ENCODE peak calls at places on chromosomes 11 and 22, in ten cellular contexts. One of them, this sample, is unnamed.

GRCh38 chr22:36065462-36065774 is 36.8 kb upstream of the RBFOX2 start:
- DNase-seq in WERI-Rb-1: no peak
- DNase-seq in H1: no peak
- DNase-seq in PC-3: no peak
- DNase-seq in breast epithelium: no peak
- DNase-seq in heart right ventricle: no peak
- DNase-seq in cardiac fibroblast: no peak
- DNase-seq in pancreas: no peak
- DNase-seq in mammary epithelial cell: no peak
- DNase-seq in psoas muscle: peak
- DNase-seq in this sample: no peak

GRCh38 chr11:27718346-27718852 is 18.1 kb upstream of the BDNF start:
- DNase-seq in pancreas: no peak
- DNase-seq in heart right ventricle: no peak
- DNase-seq in H1: peak
- DNase-seq in PC-3: peak
- DNase-seq in WERI-Rb-1: peak
- DNase-seq in mammary epithelial cell: peak
- DNase-seq in psoas muscle: no peak
- DNase-seq in cardiac fibroblast: peak
- DNase-seq in breast epithelium: no peak
- DNase-seq in this sample: no peak

GRCh38 chr22:32354360-32355351 is 3.0 kb upstream of the RFPL3 start:
- DNase-seq in mammary epithelial cell: peak
- DNase-seq in cardiac fibroblast: peak
- DNase-seq in PC-3: peak
- DNase-seq in psoas muscle: no peak
- DNase-seq in heart right ventricle: no peak
- DNase-seq in breast epithelium: no peak
- DNase-seq in WERI-Rb-1: no peak
- DNase-seq in H1: no peak
- DNase-seq in pancreas: peak
- DNase-seq in this sample: no peak

GRCh38 chr11:75811485-75811884 is 3.5 kb upstream of the UVRAG start:
- DNase-seq in H1: no peak
- DNase-seq in psoas muscle: no peak
- DNase-seq in mammary epithelial cell: no peak
- DNase-seq in PC-3: no peak
- DNase-seq in cardiac fibroblast: no peak
- DNase-seq in pancreas: no peak
- DNase-seq in breast epithelium: no peak
- DNase-seq in heart right ventricle: no peak
- DNase-seq in WERI-Rb-1: no peak
- DNase-seq in this sample: no peak

GRCh38 chr11:72807021-72807693 is 7.1 kb upstream of the ATG16L2 start:
- DNase-seq in PC-3: peak
- DNase-seq in mammary epithelial cell: no peak
- DNase-seq in heart right ventricle: no peak
- DNase-seq in breast epithelium: no peak
- DNase-seq in cardiac fibroblast: peak
- DNase-seq in pancreas: no peak
- DNase-seq in WERI-Rb-1: no peak
- DNase-seq in H1: no peak
- DNase-seq in psoas muscle: no peak
- DNase-seq in this sample: no peak

GRCh38 chr22:38927033-38927789 is 30.2 kb upstream of the APOBEC3A start:
- DNase-seq in heart right ventricle: peak
- DNase-seq in WERI-Rb-1: peak
- DNase-seq in psoas muscle: peak
- DNase-seq in H1: peak
- DNase-seq in breast epithelium: peak
- DNase-seq in PC-3: no peak
- DNase-seq in pancreas: peak
- DNase-seq in cardiac fibroblast: peak
- DNase-seq in mammary epithelial cell: no peak
- DNase-seq in this sample: no peak

GRCh38 chr22:50002791-50003190 is 9.8 kb downstream of the IL17REL start:
- DNase-seq in H1: no peak
- DNase-seq in mammary epithelial cell: no peak
- DNase-seq in PC-3: no peak
- DNase-seq in heart right ventricle: no peak
- DNase-seq in pancreas: no peak
- DNase-seq in breast epithelium: no peak
- DNase-seq in cardiac fibroblast: no peak
- DNase-seq in WERI-Rb-1: no peak
- DNase-seq in psoas muscle: no peak
- DNase-seq in this sample: no peak

GRCh38 chr11:47326198-47326597 is 26.3 kb downstream of the MYBPC3 start:
- DNase-seq in pancreas: peak
- DNase-seq in H1: no peak
- DNase-seq in cardiac fibroblast: no peak
- DNase-seq in heart right ventricle: no peak
- DNase-seq in mammary epithelial cell: no peak
- DNase-seq in psoas muscle: no peak
- DNase-seq in WERI-Rb-1: no peak
- DNase-seq in PC-3: no peak
- DNase-seq in breast epithelium: no peak
- DNase-seq in this sample: no peak

GRCh38 chr11:1161410-1162152 is 3.8 kb downstream of the MUC5AC start:
- DNase-seq in mammary epithelial cell: no peak
- DNase-seq in breast epithelium: peak
- DNase-seq in PC-3: no peak
- DNase-seq in heart right ventricle: no peak
- DNase-seq in H1: no peak
- DNase-seq in pancreas: peak
- DNase-seq in cardiac fibroblast: no peak
- DNase-seq in WERI-Rb-1: no peak
- DNase-seq in psoas muscle: peak
- DNase-seq in this sample: no peak

GRCh38 chr11:31089117-31089516 is 280.4 kb downstream of the DCDC1 start:
- DNase-seq in cardiac fibroblast: no peak
- DNase-seq in WERI-Rb-1: no peak
- DNase-seq in psoas muscle: no peak
- DNase-seq in pancreas: no peak
- DNase-seq in heart right ventricle: no peak
- DNase-seq in mammary epithelial cell: no peak
- DNase-seq in H1: no peak
- DNase-seq in breast epithelium: no peak
- DNase-seq in PC-3: no peak
- DNase-seq in this sample: no peak

GRCh38 chr11:119340335-119341221 is at the start of gene C1QTNF5:
- DNase-seq in cardiac fibroblast: peak
- DNase-seq in WERI-Rb-1: no peak
- DNase-seq in mammary epithelial cell: no peak
- DNase-seq in pancreas: peak
- DNase-seq in H1: peak
- DNase-seq in heart right ventricle: peak
- DNase-seq in psoas muscle: peak
- DNase-seq in breast epithelium: peak
- DNase-seq in PC-3: no peak
- DNase-seq in this sample: no peak

GRCh38 chr11:92380882-92381281 is 156.3 kb downstream of the FAT3 start:
- DNase-seq in pancreas: no peak
- DNase-seq in heart right ventricle: no peak
- DNase-seq in H1: no peak
- DNase-seq in cardiac fibroblast: peak
- DNase-seq in psoas muscle: no peak
- DNase-seq in mammary epithelial cell: peak
- DNase-seq in PC-3: peak
- DNase-seq in breast epithelium: no peak
- DNase-seq in WERI-Rb-1: no peak
- DNase-seq in this sample: no peak

GRCh38 chr22:46028069-46028991 is 51.4 kb upstream of the WNT7B start:
- DNase-seq in breast epithelium: no peak
- DNase-seq in cardiac fibroblast: no peak
- DNase-seq in PC-3: no peak
- DNase-seq in heart right ventricle: no peak
- DNase-seq in pancreas: peak
- DNase-seq in mammary epithelial cell: no peak
- DNase-seq in psoas muscle: no peak
- DNase-seq in WERI-Rb-1: no peak
- DNase-seq in H1: no peak
- DNase-seq in this sample: no peak

GRCh38 chr11:30758946-30759501 is 172.9 kb upstream of the MPPED2 start:
- DNase-seq in PC-3: no peak
- DNase-seq in heart right ventricle: no peak
- DNase-seq in WERI-Rb-1: no peak
- DNase-seq in cardiac fibroblast: no peak
- DNase-seq in mammary epithelial cell: no peak
- DNase-seq in psoas muscle: no peak
- DNase-seq in breast epithelium: no peak
- DNase-seq in pancreas: no peak
- DNase-seq in H1: no peak
- DNase-seq in this sample: no peak

GRCh38 chr11:31641477-31642062 is 132.0 kb downstream of the ELP4 start:
- DNase-seq in H1: peak
- DNase-seq in heart right ventricle: peak
- DNase-seq in breast epithelium: no peak
- DNase-seq in WERI-Rb-1: peak
- DNase-seq in cardiac fibroblast: peak
- DNase-seq in PC-3: peak
- DNase-seq in mammary epithelial cell: no peak
- DNase-seq in pancreas: no peak
- DNase-seq in psoas muscle: no peak
- DNase-seq in this sample: no peak

GRCh38 chr22:45597460-45598192 is 74.0 kb upstream of the ATXN10 start:
- DNase-seq in breast epithelium: no peak
- DNase-seq in cardiac fibroblast: no peak
- DNase-seq in WERI-Rb-1: no peak
- DNase-seq in H1: no peak
- DNase-seq in mammary epithelial cell: no peak
- DNase-seq in PC-3: peak
- DNase-seq in pancreas: peak
- DNase-seq in psoas muscle: peak
- DNase-seq in heart right ventricle: no peak
- DNase-seq in this sample: no peak

GRCh38 chr22:49541451-49542230 is 286.0 kb downstream of the BRD1 start:
- DNase-seq in mammary epithelial cell: no peak
- DNase-seq in cardiac fibroblast: no peak
- DNase-seq in PC-3: no peak
- DNase-seq in H1: no peak
- DNase-seq in heart right ventricle: no peak
- DNase-seq in breast epithelium: no peak
- DNase-seq in psoas muscle: no peak
- DNase-seq in WERI-Rb-1: no peak
- DNase-seq in pancreas: peak
- DNase-seq in this sample: no peak

GRCh38 chr11:73929388-73929787 is 21.4 kb upstream of the DNAJB13 start:
- DNase-seq in H1: no peak
- DNase-seq in pancreas: no peak
- DNase-seq in cardiac fibroblast: no peak
- DNase-seq in psoas muscle: no peak
- DNase-seq in breast epithelium: no peak
- DNase-seq in WERI-Rb-1: no peak
- DNase-seq in heart right ventricle: no peak
- DNase-seq in PC-3: no peak
- DNase-seq in mammary epithelial cell: no peak
- DNase-seq in this sample: no peak

GRCh38 chr11:73931951-73932350 is 18.9 kb upstream of the DNAJB13 start:
- DNase-seq in H1: no peak
- DNase-seq in psoas muscle: no peak
- DNase-seq in WERI-Rb-1: no peak
- DNase-seq in PC-3: peak
- DNase-seq in pancreas: no peak
- DNase-seq in mammary epithelial cell: no peak
- DNase-seq in heart right ventricle: no peak
- DNase-seq in breast epithelium: no peak
- DNase-seq in cardiac fibroblast: no peak
- DNase-seq in this sample: no peak

GRCh38 chr11:73931039-73931645 is 19.7 kb upstream of the DNAJB13 start:
- DNase-seq in pancreas: no peak
- DNase-seq in WERI-Rb-1: peak
- DNase-seq in heart right ventricle: no peak
- DNase-seq in breast epithelium: no peak
- DNase-seq in PC-3: peak
- DNase-seq in cardiac fibroblast: peak
- DNase-seq in H1: peak
- DNase-seq in psoas muscle: no peak
- DNase-seq in mammary epithelial cell: peak
- DNase-seq in this sample: no peak
- TF ChIP-seq CTCF in pancreas: no peak
- TF ChIP-seq CTCF in WERI-Rb-1: peak
- TF ChIP-seq CTCF in heart right ventricle: peak
- TF ChIP-seq CTCF in breast epithelium: no peak
- TF ChIP-seq CTCF in PC-3: peak
- TF ChIP-seq CTCF in cardiac fibroblast: peak
- TF ChIP-seq CTCF in H1: peak
- TF ChIP-seq CTCF in psoas muscle: peak
- TF ChIP-seq CTCF in mammary epithelial cell: peak
- TF ChIP-seq CTCF in this sample: peak

DNA sequence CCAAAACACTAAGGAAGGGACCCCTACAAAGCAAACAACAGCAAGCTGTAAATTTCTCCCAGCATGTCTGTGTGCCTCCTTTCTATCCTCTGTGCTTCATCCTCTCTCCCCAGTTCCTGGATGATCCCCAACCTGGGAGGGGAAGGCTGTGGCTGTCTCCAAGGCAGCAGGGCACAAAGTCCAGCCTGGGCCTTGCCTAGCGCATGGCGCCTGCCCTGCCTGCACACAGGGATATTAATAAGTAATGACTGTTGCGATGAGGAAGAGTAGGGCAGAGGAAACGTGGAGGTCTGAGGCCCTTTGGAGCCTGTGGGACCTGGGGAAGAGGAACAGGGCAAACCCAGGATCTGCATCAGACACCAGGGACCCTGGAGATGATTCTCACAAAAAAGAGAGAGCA is 2.0 kb downstream of the USH1C start:
- DNase-seq in breast epithelium: peak
- DNase-seq in mammary epithelial cell: no peak
- DNase-seq in WERI-Rb-1: no peak
- DNase-seq in heart right ventricle: no peak
- DNase-seq in H1: no peak
- DNase-seq in PC-3: no peak
- DNase-seq in psoas muscle: no peak
- DNase-seq in cardiac fibroblast: no peak
- DNase-seq in pancreas: no peak
- DNase-seq in this sample: no peak
- H3K4me3 ChIP-seq in breast epithelium: no peak
- H3K4me3 ChIP-seq in mammary epithelial cell: no peak
- H3K4me3 ChIP-seq in WERI-Rb-1: no peak
- H3K4me3 ChIP-seq in heart right ventricle: no peak
- H3K4me3 ChIP-seq in H1: no peak
- H3K4me3 ChIP-seq in PC-3: no peak
- H3K4me3 ChIP-seq in psoas muscle: no peak
- H3K4me3 ChIP-seq in cardiac fibroblast: no peak
- H3K4me3 ChIP-seq in pancreas: no peak
- H3K4me3 ChIP-seq in this sample: no peak

GRCh38 chr11:3808846-3809623 is 675 bp downstream of the PGAP2 start:
- DNase-seq in mammary epithelial cell: peak
- DNase-seq in breast epithelium: no peak
- DNase-seq in pancreas: no peak
- DNase-seq in psoas muscle: no peak
- DNase-seq in cardiac fibroblast: peak
- DNase-seq in heart right ventricle: no peak
- DNase-seq in PC-3: peak
- DNase-seq in WERI-Rb-1: peak
- DNase-seq in H1: no peak
- DNase-seq in this sample: no peak
- TF ChIP-seq CTCF in mammary epithelial cell: peak
- TF ChIP-seq CTCF in breast epithelium: peak
- TF ChIP-seq CTCF in pancreas: peak
- TF ChIP-seq CTCF in psoas muscle: peak
- TF ChIP-seq CTCF in cardiac fibroblast: peak
- TF ChIP-seq CTCF in heart right ventricle: peak
- TF ChIP-seq CTCF in PC-3: peak
- TF ChIP-seq CTCF in WERI-Rb-1: peak
- TF ChIP-seq CTCF in H1: peak
- TF ChIP-seq CTCF in this sample: peak

GRCh38 chr11:3231851-3232744 is at the start of gene MRGPRE:
- DNase-seq in pancreas: peak
- DNase-seq in heart right ventricle: peak
- DNase-seq in PC-3: no peak
- DNase-seq in H1: no peak
- DNase-seq in psoas muscle: no peak
- DNase-seq in cardiac fibroblast: no peak
- DNase-seq in breast epithelium: no peak
- DNase-seq in mammary epithelial cell: peak
- DNase-seq in WERI-Rb-1: peak
- DNase-seq in this sample: no peak
- H3K4me3 ChIP-seq in pancreas: no peak
- H3K4me3 ChIP-seq in heart right ventricle: peak
- H3K4me3 ChIP-seq in PC-3: no peak
- H3K4me3 ChIP-seq in H1: no peak
- H3K4me3 ChIP-seq in psoas muscle: peak
- H3K4me3 ChIP-seq in cardiac fibroblast: no peak
- H3K4me3 ChIP-seq in breast epithelium: peak
- H3K4me3 ChIP-seq in mammary epithelial cell: no peak
- H3K4me3 ChIP-seq in WERI-Rb-1: no peak
- H3K4me3 ChIP-seq in this sample: no peak

This sample was measured in GM12864.